ENCODE peak calls at places on chromosomes 13 and 19, in four cellular contexts. C, F, Z and G are unnamed samples. For H3K9me2, the result is how much of the 10 kb centered on the place peaks cover.

GRCh38 chr19:45817725-45818301 is 2.7 kb upstream of the RSPH6A start:
- DNase-seq in C (no peak), F (no peak), Z (no peak), G (no peak)

GRCh38 chr13:109058071-109058470 is 428.7 kb downstream of the MYO16 start:
- DNase-seq in C (no peak), F (no peak), Z (no peak), G (no peak)

GRCh38 chr13:110816500-110816899 is 98.4 kb downstream of the ANKRD10 start:
- DNase-seq in C (no peak), F (no peak), Z (no peak), G (no peak)

GRCh38 chr19:39676004-39676403 is 20.3 kb downstream of the LGALS16 start:
- DNase-seq in C (no peak), F (no peak), Z (no peak), G (no peak)

GRCh38 chr13:91100944-91101343 is 246.5 kb upstream of the MIR17HG start:
- DNase-seq in C (no peak), F (no peak), Z (no peak), G (no peak)

GRCh38 chr19:50334741-50335421 is 5.7 kb upstream of the KCNC3 start:
- DNase-seq in C (no peak), F (no peak), Z (no peak), G (no peak)

GRCh38 chr19:44607049-44607448 is 6.3 kb upstream of the IGSF23 start:
- DNase-seq in C (peak), F (no peak), Z (no peak), G (no peak)

GRCh38 chr13:52026246-52026626 is 1.7 kb downstream of the UTP14C start:
- DNase-seq in C (no peak), F (no peak), Z (no peak), G (no peak)

GRCh38 chr19:18414504-18415176 is 4.6 kb upstream of the SSBP4 start:
- DNase-seq in C (peak), F (no peak), Z (no peak), G (no peak)

GRCh38 chr13:40568672-40569350 is 97.6 kb downstream of the FOXO1 start:
- DNase-seq in C (peak), F (no peak), Z (no peak), G (no peak)

GRCh38 chr13:96650301-96650886 is 343.9 kb downstream of the OXGR1 start:
- DNase-seq in C (peak), F (peak), Z (no peak), G (peak)

GRCh38 chr13:88154001-88154400 is 482.8 kb downstream of the SLITRK5 start:
- DNase-seq in C (no peak), F (no peak), Z (no peak), G (no peak)

GRCh38 chr13:40069173-40070044 is 413.9 kb downstream of the COG6 start:
- DNase-seq in C (peak), F (peak), Z (peak), G (peak)

GRCh38 chr13:113834496-113835200 is 29.2 kb downstream of the GAS6 start:
- DNase-seq in C (no peak), F (no peak), Z (no peak), G (no peak)

GRCh38 chr13:73722120-73722519 is 412.1 kb downstream of the KLF12 start:
- DNase-seq in C (peak), F (peak), Z (peak), G (peak)

GRCh38 chr19:31413353-31413752 is 64.1 kb upstream of the TSHZ3 start:
- DNase-seq in C (no peak), F (no peak), Z (no peak), G (no peak)

GRCh38 chr19:31402931-31403330 is 53.7 kb upstream of the TSHZ3 start:
- DNase-seq in C (peak), F (no peak), Z (no peak), G (no peak)

GRCh38 chr19:31406106-31406505 is 56.9 kb upstream of the TSHZ3 start:
- DNase-seq in C (no peak), F (no peak), Z (no peak), G (no peak)

GRCh38 chr19:31408460-31409124 is 59.4 kb upstream of the TSHZ3 start:
- DNase-seq in C (peak), F (no peak), Z (no peak), G (peak)
- H3K9me2 ChIP-seq in C (under half), F (under half), Z (under half), G (under half)

DNA sequence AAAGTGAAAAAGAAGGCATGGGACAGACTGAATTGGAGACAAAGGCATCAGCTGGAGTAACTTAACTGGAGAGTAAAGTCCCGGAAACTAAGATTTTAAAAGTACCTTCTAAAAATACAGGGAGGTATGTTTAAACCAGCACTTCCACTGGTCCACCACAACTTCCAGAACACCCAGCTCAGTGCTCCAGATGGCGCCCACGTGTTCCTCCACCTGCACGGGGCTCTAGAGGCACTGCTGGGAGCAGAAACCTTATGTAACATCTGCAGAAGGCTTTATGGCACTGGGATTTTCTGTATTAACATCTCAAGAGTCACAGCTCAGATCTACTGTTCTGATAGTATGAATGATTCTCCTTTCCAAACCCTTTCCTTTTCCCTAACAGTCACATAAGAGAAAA is 252.1 kb downstream of the DCLK1 start:
- DNase-seq in C (no peak), F (no peak), Z (no peak), G (no peak)
- H3K9me2 ChIP-seq in C (under half), F (under half), Z (under half), G (under half)

GRCh38 chr13:78599911-78600310 is 3.4 kb downstream of the POU4F1 start:
- DNase-seq in C (no peak), F (no peak), Z (no peak), G (no peak)
- H3K9me2 ChIP-seq in C (under half), F (under half), Z (under half), G (under half)

GRCh38 chr13:44626176-44626575 is 50.0 kb upstream of the TSC22D1 start:
- DNase-seq in C (no peak), F (no peak), Z (no peak), G (no peak)
- H3K9me2 ChIP-seq in C (under half), F (under half), Z (under half), G (under half)

DNA sequence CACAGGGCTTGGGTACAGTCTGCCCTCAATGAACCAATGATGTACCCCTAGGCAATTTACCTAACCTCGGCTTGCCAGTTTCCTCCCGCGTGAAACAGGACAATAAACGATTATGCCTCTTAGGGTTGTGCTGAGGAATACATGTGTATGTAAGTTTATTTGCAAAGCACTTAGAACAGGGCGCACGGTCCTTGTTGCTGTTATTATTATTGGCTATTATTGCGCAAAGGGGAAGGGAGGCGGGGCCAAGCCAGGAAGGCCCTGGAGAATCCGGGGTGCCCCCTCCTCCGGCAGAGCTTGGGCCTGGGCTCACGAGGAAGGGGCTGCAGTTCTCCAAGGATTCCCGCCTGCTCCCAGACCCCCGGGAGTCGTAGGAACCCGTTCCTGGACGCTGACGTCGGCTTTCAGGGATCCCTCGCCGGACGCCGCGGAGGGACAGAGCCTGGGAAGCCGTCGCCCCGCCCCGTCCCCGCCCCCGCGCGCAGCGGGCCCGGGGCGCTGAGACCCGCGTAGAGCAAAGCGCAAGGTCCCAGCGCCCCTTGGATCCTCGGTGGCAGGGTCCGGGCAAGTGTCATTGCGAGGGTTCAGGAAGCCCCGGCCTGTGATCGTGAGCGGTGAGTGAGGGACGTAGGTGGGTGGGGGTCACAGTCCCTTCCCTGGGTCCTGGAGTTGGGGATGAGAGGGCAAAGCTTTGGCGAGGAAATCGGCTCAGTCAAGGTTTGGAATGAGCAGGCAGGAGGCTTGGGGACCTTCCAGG is at the start of gene TMEM91:
- DNase-seq in C (peak), F (no peak), Z (no peak), G (peak)
- H3K9me2 ChIP-seq in C (under half), F (under half), Z (under half), G (under half)

GRCh38 chr19:6776999-6777398 is 4.5 kb downstream of the VAV1 start:
- DNase-seq in C (no peak), F (no peak), Z (no peak), G (no peak)
- H3K9me2 ChIP-seq in C (under half), F (under half), Z (under half), G (under half)